ENCODE peak calls at places on chromosomes 13 and 19, in six cellular contexts. O, R, X, Z, T and B are unnamed samples.

GRCh38 chr13:40186041-40186440 is 480.4 kb downstream of the FOXO1 start:
- DNase-seq in O (no peak), R (no peak), X (no peak), Z (no peak), T (no peak), B (no peak)

GRCh38 chr13:99322297-99323103 is 15.3 kb upstream of the GPR183 start:
- DNase-seq in O (no peak), R (peak; percentile 87), X (no peak), Z (no peak), T (no peak), B (no peak)

GRCh38 chr13:82439159-82439904 is 1442.9 kb downstream of the SLITRK1 start:
- DNase-seq in O (no peak), R (no peak), X (no peak), Z (no peak), T (no peak), B (no peak)

GRCh38 chr13:24692541-24692940 is 12.3 kb downstream of the ATP12A start:
- DNase-seq in O (peak; percentile 33), R (no peak), X (no peak), Z (no peak), T (no peak), B (no peak)

GRCh38 chr13:69857188-69857821 is 250.3 kb upstream of the ATXN8OS start:
- DNase-seq in O (no peak), R (peak; percentile 13), X (no peak), Z (no peak), T (no peak), B (no peak)

GRCh38 chr19:1038995-1039645 is 787 bp upstream of the ABCA7 start:
- DNase-seq in O (no peak), R (no peak), X (no peak), Z (no peak), T (no peak), B (no peak)

GRCh38 chr13:33186851-33187250 is 98.7 kb downstream of the STARD13 start:
- DNase-seq in O (no peak), R (no peak), X (no peak), Z (no peak), T (no peak), B (no peak)

GRCh38 chr19:29528350-29528945 is 2.7 kb downstream of the VSTM2B start:
- DNase-seq in O (peak; percentile 40), R (peak; percentile 12), X (no peak), Z (peak; percentile 80), T (peak; percentile 86), B (no peak)

GRCh38 chr19:51044327-51044726 is 9.5 kb upstream of the KLK12 start:
- DNase-seq in O (peak; percentile 19), R (no peak), X (no peak), Z (no peak), T (no peak), B (no peak)

GRCh38 chr19:47411101-47411500 is 8.2 kb downstream of the MEIS3 start:
- DNase-seq in O (no peak), R (no peak), X (no peak), Z (no peak), T (no peak), B (no peak)

GRCh38 chr19:45613926-45614725 is 12.1 kb upstream of the GPR4 start:
- DNase-seq in O (peak; percentile 23), R (peak; percentile 92), X (no peak), Z (peak; percentile 73), T (no peak), B (no peak)

GRCh38 chr13:79533781-79534400 is 52.9 kb downstream of the NDFIP2 start:
- DNase-seq in O (no peak), R (peak; percentile 5), X (no peak), Z (no peak), T (no peak), B (no peak)

GRCh38 chr19:18773682-18774081 is 17.4 kb downstream of the COMP start:
- DNase-seq in O (no peak), R (no peak), X (no peak), Z (no peak), T (no peak), B (no peak)

GRCh38 chr19:918481-919156 is 1.5 kb downstream of the KISS1R start:
- DNase-seq in O (no peak), R (no peak), X (no peak), Z (peak; percentile 60), T (no peak), B (no peak)

GRCh38 chr19:4575267-4575793 is 15.8 kb upstream of the SEMA6B start:
- DNase-seq in O (peak; percentile 72), R (peak; percentile 59), X (no peak), Z (no peak), T (no peak), B (peak; percentile 42)